ENCODE peak calls at places on chromosomes 12 and 14, in eight cellular contexts. J is transverse colon, H is suprapubic skin, Q is heart left ventricle, M is A549, T is sigmoid colon, N is IMR-90, P is HCT116. O is an unnamed sample.

GRCh38 chr12:52784909-52785308 is 7.8 kb upstream of the KRT76 start:
- DNase-seq in J (no peak), Q (no peak), M (no peak), P (no peak), T (no peak), N (no peak), H (peak), O (no peak)

GRCh38 chr14:65879218-65880009 is 466.9 kb downstream of the FUT8 start:
- DNase-seq in Q (no peak), H (no peak), M (peak), J (no peak), T (no peak), N (peak), P (peak), O (no peak)

GRCh38 chr14:53517276-53517960 is 364.3 kb upstream of the DDHD1 start:
- DNase-seq in Q (no peak), M (no peak), J (no peak), N (peak), H (no peak), T (no peak), P (no peak), O (no peak)

GRCh38 chr14:71610797-71611196 is 321.4 kb upstream of the RGS6 start:
- DNase-seq in P (no peak), M (no peak), H (no peak), Q (no peak), J (peak), T (no peak), N (no peak), O (peak)

GRCh38 chr12:31321565-31322228 is 4.3 kb downstream of the SINHCAF start:
- DNase-seq in T (no peak), M (no peak), N (peak), H (no peak), J (no peak), P (no peak), Q (no peak), O (no peak)

GRCh38 chr12:89995870-89996269 is 287.2 kb upstream of the ATP2B1 start:
- DNase-seq in T (no peak), M (no peak), N (peak), Q (no peak), J (no peak), P (no peak), H (no peak), O (no peak)

GRCh38 chr12:64625243-64626077 is 15.2 kb downstream of the RASSF3 start:
- DNase-seq in Q (peak), P (peak), J (peak), N (peak), H (no peak), M (peak), T (peak), O (peak)

GRCh38 chr12:43131304-43131703 is 420.7 kb downstream of the ADAMTS20 start:
- DNase-seq in N (no peak), P (no peak), Q (no peak), T (no peak), J (no peak), M (no peak), H (no peak), O (no peak)

GRCh38 chr12:54136844-54137580 is 51.8 kb downstream of the SMUG1 start:
- DNase-seq in Q (no peak), N (no peak), P (no peak), J (no peak), M (no peak), T (no peak), H (no peak), O (no peak)

GRCh38 chr12:5123921-5124320 is 80.2 kb downstream of the KCNA5 start:
- DNase-seq in M (no peak), N (peak), T (no peak), P (no peak), Q (no peak), H (no peak), J (no peak), O (no peak)

GRCh38 chr12:12985817-12986408 is 14.2 kb downstream of the HEBP1 start:
- DNase-seq in P (peak), J (peak), H (no peak), N (peak), M (peak), T (no peak), Q (no peak), O (no peak)

GRCh38 chr12:9925746-9926393 is 6.3 kb downstream of the CLEC2A start:
- DNase-seq in P (peak), Q (no peak), H (no peak), J (no peak), M (peak), N (peak), T (no peak), O (peak)

GRCh38 chr12:26845057-26845666 is 12.2 kb upstream of the ITPR2 start:
- DNase-seq in J (peak), H (peak), N (peak), P (peak), Q (peak), T (peak), M (peak), O (peak)

GRCh38 chr14:99579903-99580570 is 24.0 kb downstream of the CCDC85C start:
- DNase-seq in T (no peak), H (no peak), Q (no peak), M (peak), J (peak), N (peak), P (peak), O (peak)

GRCh38 chr12:113486722-113487121 is 15.1 kb upstream of the LHX5 start:
- DNase-seq in J (no peak), M (no peak), H (no peak), P (no peak), N (no peak), T (no peak), Q (no peak), O (no peak)

GRCh38 chr12:130602251-130602650 is 113.8 kb downstream of the RIMBP2 start:
- DNase-seq in P (no peak), N (no peak), J (no peak), T (no peak), M (no peak), H (peak), Q (no peak), O (no peak)

GRCh38 chr14:63212776-63213500 is 8.7 kb downstream of the RHOJ start:
- DNase-seq in J (no peak), N (no peak), P (no peak), M (no peak), H (no peak), Q (no peak), T (no peak), O (no peak)

GRCh38 chr14:63209160-63209559 is 4.9 kb downstream of the RHOJ start:
- DNase-seq in P (no peak), Q (no peak), M (no peak), N (peak), T (no peak), J (no peak), H (no peak), O (no peak)

GRCh38 chr14:63214417-63215196 is 10.4 kb downstream of the RHOJ start:
- DNase-seq in J (no peak), Q (no peak), P (no peak), H (no peak), N (no peak), M (no peak), T (no peak), O (no peak)

GRCh38 chr14:63210812-63211211 is 6.6 kb downstream of the RHOJ start:
- DNase-seq in N (no peak), H (no peak), M (no peak), T (no peak), J (no peak), P (no peak), Q (no peak), O (no peak)

DNA sequence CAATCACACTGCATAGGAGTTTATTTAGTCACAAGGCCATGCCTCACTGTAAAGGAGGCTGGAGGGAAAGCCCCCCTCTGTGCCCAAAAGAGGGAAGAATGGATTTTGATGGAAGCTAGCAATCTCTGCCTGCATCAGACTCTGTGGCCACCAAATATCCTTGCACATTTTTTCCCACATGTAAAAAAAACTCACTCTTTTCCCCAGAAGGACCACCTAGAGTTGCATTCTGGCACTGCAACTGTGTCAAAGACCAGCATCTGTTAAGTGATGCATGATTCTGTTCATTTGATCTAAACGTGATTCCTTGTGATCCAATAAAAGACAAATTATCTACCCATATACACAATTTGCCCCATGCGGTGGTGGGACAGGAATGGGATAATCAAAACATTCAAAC is 8.0 kb downstream of the RHOJ start:
- DNase-seq in J (no peak), N (no peak), Q (no peak), T (no peak), H (no peak), M (no peak), P (no peak), O (no peak)
- TF ChIP-seq CTCF in J (no peak), N (peak), Q (no peak), T (no peak), H (no peak), M (no peak), P (no peak), O (no peak)

DNA sequence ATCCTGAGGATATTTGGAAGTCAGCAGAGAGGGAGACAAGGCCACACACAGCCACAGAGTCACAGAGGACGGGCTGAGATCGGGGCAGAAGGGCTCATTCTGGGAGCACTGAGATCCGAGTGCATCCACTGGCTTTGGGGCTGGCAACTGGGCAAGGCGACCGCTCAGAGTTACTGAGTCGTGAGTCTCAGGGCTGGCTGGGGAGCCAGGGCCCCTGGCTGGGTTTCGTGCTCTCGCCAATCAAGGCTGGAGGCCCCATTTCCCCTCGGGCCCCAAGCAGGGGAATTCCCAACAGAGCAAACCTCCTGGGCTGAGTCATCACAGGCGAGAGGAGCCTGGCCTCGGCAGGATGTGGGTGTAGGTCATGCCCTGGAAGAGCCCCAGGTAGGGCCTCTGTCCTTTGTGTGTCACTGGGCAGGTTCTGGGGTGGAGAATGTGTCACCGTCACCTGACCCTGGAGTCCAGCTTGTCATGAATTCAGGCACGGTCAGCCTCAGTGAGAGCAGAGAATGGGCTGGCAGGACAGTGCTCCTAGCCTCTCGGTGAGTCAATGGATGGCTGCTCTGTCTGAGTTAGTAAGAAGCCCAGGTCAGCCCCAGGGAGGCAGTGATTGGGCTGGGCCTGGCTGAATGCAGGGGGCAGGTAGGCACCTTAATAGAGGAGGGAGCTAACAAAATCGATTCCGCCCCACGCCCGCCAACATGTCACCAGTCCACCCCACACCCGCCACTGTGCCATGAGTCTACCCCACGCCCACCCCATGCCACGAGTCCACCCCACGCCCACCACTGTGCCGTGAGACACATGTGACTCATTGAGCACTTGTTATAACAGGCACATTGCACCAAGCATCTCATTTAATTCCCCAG is 16.9 kb downstream of the ASB2 start:
- DNase-seq in J (peak), T (no peak), M (peak), Q (peak), N (peak), H (no peak), P (peak), O (peak)
- TF ChIP-seq POLR2A in J (no peak), T (no peak), M (no peak), Q (no peak), N (peak), H (no peak), P (no peak), O (no peak)

DNA sequence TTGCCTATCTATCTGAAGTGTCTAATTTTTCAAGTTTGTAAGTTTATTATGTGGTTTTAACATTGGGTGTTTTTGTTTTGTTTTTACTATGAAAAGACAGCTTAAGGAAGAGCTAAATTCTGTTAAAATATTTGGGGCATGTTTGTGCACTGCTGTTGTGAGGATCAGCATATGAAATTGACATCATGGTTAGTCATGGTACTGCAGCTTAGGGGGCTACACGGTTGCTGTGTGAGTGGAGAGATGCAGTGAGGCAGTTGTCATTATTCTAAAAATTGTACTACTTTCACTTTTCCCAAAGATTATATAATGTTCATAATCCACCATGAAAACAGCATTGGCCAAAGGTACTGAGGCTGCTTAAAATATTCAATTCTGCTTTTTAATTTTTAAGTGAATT is 49.0 kb downstream of the ZC3H14 start:
- DNase-seq in T (no peak), H (no peak), N (peak), Q (no peak), J (no peak), P (no peak), M (no peak), O (no peak)
- TF ChIP-seq CTCF in T (no peak), H (no peak), N (no peak), Q (no peak), J (peak), P (no peak), M (no peak), O (no peak)

GRCh38 chr12:92771011-92771410 is 68.2 kb downstream of the PLEKHG7 start:
- DNase-seq in N (no peak), T (no peak), H (no peak), M (no peak), P (no peak), Q (no peak), J (no peak), O (no peak)

GRCh38 chr12:92765871-92766270 is 63.1 kb downstream of the PLEKHG7 start:
- DNase-seq in T (no peak), N (no peak), Q (no peak), M (no peak), P (no peak), H (no peak), J (no peak), O (no peak)

GRCh38 chr12:92764820-92765219 is 62.0 kb downstream of the PLEKHG7 start:
- DNase-seq in J (no peak), H (no peak), N (peak), Q (no peak), P (no peak), T (no peak), M (no peak), O (no peak)

DNA sequence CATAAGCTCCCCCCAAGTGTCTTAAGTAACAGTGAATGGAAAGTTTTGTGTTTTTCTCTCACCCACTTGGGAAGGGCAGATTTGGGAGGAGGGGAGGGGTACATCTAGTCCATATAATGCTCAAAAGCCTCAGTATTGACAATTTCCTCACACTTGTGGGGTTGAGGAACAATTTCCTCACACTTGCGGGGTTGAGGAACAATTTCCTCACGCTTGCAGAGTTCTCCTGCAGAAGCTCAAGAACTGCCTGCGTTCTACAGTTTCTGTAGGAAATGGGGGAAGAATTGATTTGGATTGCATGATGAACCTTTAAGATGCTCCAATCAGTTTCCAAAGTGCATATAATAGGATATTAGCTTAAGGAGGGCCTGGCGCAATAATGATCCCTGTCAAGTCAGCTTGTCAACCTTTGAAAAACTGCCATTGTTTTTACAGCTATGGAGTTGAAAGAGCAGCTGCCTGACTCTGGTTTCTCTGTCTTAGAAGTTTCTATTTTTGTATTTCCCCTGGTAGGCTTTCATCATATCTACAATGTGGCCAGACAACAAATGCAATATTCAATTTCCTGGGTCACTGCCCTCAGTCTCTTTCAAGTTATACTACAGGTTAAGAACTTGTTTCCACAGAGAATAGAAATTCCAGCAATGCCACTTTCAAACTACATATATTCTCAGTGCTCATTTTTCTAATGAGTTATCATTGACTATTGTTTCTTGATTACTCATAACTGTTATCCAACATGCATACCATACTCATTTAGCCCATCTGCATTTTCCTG is 66.5 kb downstream of the PLEKHG7 start:
- DNase-seq in T (no peak), N (no peak), J (no peak), Q (no peak), H (no peak), M (no peak), P (no peak), O (no peak)
- TF ChIP-seq POLR2A in T (no peak), N (no peak), J (no peak), Q (no peak), H (no peak), M (no peak), P (no peak), O (no peak)

DNA sequence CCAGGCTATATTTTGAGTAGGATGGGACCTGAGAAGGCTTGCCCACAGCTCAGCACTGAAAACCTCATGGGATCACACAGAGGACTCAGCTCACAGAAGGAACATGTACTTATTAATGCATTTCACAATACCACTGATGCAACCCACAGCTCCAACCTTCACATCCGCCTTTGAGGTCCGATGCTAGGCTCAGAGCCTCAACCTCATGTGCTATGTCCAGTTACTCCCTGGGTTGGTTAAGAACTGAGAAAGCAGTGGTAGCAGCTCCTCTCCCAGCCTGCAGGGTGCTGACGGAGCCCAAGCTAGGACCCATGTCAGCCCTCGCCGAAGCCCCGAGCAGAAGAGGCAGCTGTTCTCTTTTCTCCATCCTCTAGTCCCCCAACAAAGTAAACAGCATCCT is 52.9 kb downstream of the SPTB start:
- DNase-seq in J (no peak), H (no peak), N (no peak), P (no peak), M (no peak), T (no peak), Q (no peak), O (no peak)
- TF ChIP-seq CTCF in J (no peak), H (no peak), N (no peak), P (no peak), M (no peak), T (no peak), Q (no peak), O (no peak)

DNA sequence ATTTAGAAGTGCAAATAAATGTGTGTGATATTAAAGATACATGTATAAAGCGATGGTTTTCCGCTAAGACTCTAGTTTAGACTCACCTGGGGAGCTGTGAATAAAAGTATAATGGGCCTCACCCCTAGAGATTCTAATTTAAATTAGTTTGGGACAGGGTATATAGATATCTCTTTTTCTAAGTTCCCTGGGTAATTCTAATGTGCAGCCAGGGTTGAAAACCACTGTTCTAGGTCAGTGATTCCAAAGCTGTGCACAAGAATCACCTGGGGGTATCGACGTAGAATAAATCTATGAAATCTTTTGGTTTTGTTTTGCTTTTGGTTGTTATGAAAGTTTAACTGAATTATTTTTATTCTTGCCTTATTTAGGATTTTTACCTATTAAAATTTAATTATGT is 302.1 kb downstream of the KCNH5 start:
- DNase-seq in N (no peak), T (no peak), P (no peak), J (no peak), Q (no peak), M (no peak), H (no peak), O (no peak)
- TF ChIP-seq POLR2A in N (no peak), T (no peak), P (no peak), J (no peak), Q (no peak), M (no peak), H (no peak), O (no peak)

O was measured in body of pancreas.